ENCODE peak calls at places on chromosomes 11 and 22, in six cellular contexts. E is ascending aorta; T is NCI-H146; Q is stimulated activated CD8-positive, alpha-beta memory T cell treated with anti-CD3 and anti-CD28 coated beads, Interleukin-15, amount 100 ng/mL, for 24 hours; I is stimulated activated CD4-positive, alpha-beta T cell treated with anti-CD3 and anti-CD28 coated beads, Interleukin-4, amount 100 ng/mL, for 4 hours; P is activated CD4-positive, CD25-positive, alpha-beta regulatory T cell treated with anti-CD3 and anti-CD28 coated beads, Interleukin-2, amount 50 U/mL, for 72 hours. D is an unnamed sample.

GRCh38 chr11:99015634-99016454 is 4.9 kb upstream of the CNTN5 start:
- DNase-seq in E (no peak), T (peak), Q (no peak), I (no peak), P (no peak), D (peak)

GRCh38 chr22:37196539-37197450 is 8.7 kb upstream of the C1QTNF6 start:
- DNase-seq in E (peak), T (no peak), Q (no peak), I (no peak), P (peak), D (peak)

GRCh38 chr11:102435688-102436087 is 16.9 kb downstream of the TMEM123 start:
- DNase-seq in E (no peak), T (no peak), Q (no peak), I (no peak), P (no peak), D (no peak)

GRCh38 chr22:46007848-46008261 is 30.9 kb upstream of the WNT7B start:
- DNase-seq in E (peak), T (no peak), Q (no peak), I (no peak), P (no peak), D (peak)

GRCh38 chr11:20207781-20208621 is 47.7 kb upstream of the DBX1 start:
- DNase-seq in E (no peak), T (no peak), Q (no peak), I (no peak), P (no peak), D (no peak)

GRCh38 chr22:42800731-42801536 is 56.1 kb downstream of the ARFGAP3 start:
- DNase-seq in E (peak), T (peak), Q (no peak), I (no peak), P (no peak), D (no peak)

GRCh38 chr22:35480143-35480542 is 60.5 kb upstream of the RASD2 start:
- DNase-seq in E (no peak), T (no peak), Q (no peak), I (no peak), P (no peak), D (peak)

GRCh38 chr22:48112687-48113521 is 1350.5 kb downstream of the TBC1D22A start:
- DNase-seq in E (no peak), T (no peak), Q (no peak), I (no peak), P (no peak), D (no peak)

GRCh38 chr11:3202759-3203158 is 15.9 kb downstream of the MRGPRG start:
- DNase-seq in E (no peak), T (no peak), Q (no peak), I (no peak), P (no peak), D (no peak)

GRCh38 chr11:131430466-131431176 is 60.2 kb downstream of the NTM start:
- DNase-seq in E (no peak), T (no peak), Q (no peak), I (no peak), P (no peak), D (peak)

GRCh38 chr11:57249384-57250319 is 12.6 kb upstream of the APLNR start:
- DNase-seq in E (no peak), T (peak), Q (peak), I (peak), P (peak), D (peak)

GRCh38 chr22:42078469-42079318 is 806 bp upstream of the SMDT1 start:
- DNase-seq in E (no peak), T (no peak), Q (no peak), I (no peak), P (no peak), D (no peak)

GRCh38 chr22:30943368-30943767 is 25.2 kb downstream of the MORC2 start:
- DNase-seq in E (no peak), T (no peak), Q (no peak), I (peak), P (no peak), D (no peak)

GRCh38 chr11:43930868-43931716 is 11.3 kb upstream of the C11orf96 start:
- DNase-seq in E (no peak), T (no peak), Q (no peak), I (no peak), P (no peak), D (peak)

GRCh38 chr11:38646382-38646781 is 2048.3 kb upstream of the RAG2 start:
- DNase-seq in E (no peak), T (no peak), Q (no peak), I (no peak), P (no peak), D (no peak)

GRCh38 chr11:297666-298405 is 1.5 kb downstream of the IFITM5 start:
- DNase-seq in E (no peak), T (no peak), Q (no peak), I (peak), P (peak), D (no peak)

GRCh38 chr11:2142762-2143202 is 3.6 kb upstream of the IGF2 start:
- DNase-seq in E (no peak), T (no peak), Q (no peak), I (peak), P (no peak), D (no peak)

GRCh38 chr22:48371391-48371790 is 1456.3 kb downstream of the BRD1 start:
- DNase-seq in E (peak), T (no peak), Q (no peak), I (no peak), P (no peak), D (no peak)

GRCh38 chr11:92843455-92843854 is 126.0 kb upstream of the MTNR1B start:
- DNase-seq in E (no peak), T (peak), Q (no peak), I (no peak), P (no peak), D (no peak)

GRCh38 chr22:48347311-48347710 is 1480.4 kb downstream of the BRD1 start:
- DNase-seq in E (no peak), T (no peak), Q (no peak), I (no peak), P (no peak), D (no peak)

GRCh38 chr22:41482319-41482935 is 13.5 kb downstream of the ACO2 start:
- DNase-seq in E (no peak), T (no peak), Q (no peak), I (no peak), P (no peak), D (no peak)

GRCh38 chr22:41672780-41673509 is 15.7 kb downstream of the SNU13 start:
- DNase-seq in E (no peak), T (no peak), Q (no peak), I (no peak), P (no peak), D (peak)

GRCh38 chr11:77198440-77198849 is 70.4 kb downstream of the MYO7A start:
- DNase-seq in E (peak), T (peak), Q (no peak), I (no peak), P (peak), D (peak)

GRCh38 chr11:119700536-119701346 is 28.3 kb downstream of the NECTIN1 start:
- DNase-seq in E (no peak), T (no peak), Q (no peak), I (no peak), P (no peak), D (no peak)

GRCh38 chr11:103055174-103055890 is 36.6 kb downstream of the DCUN1D5 start:
- DNase-seq in E (no peak), T (peak), Q (no peak), I (no peak), P (no peak), D (peak)

D was measured in H4.